ENCODE peak calls at places on chromosomes 13 and 19, in five cellular contexts. P, S, K, J and Z are unnamed samples.

GRCh38 chr19:1818549-1819195 is 6.6 kb upstream of the ATP8B3 start:
- DNase-seq in P (no peak), S (no peak), K (no peak), J (no peak), Z (no peak)

GRCh38 chr19:14433454-14434156 is 499 bp downstream of the PKN1 start:
- DNase-seq in P (no peak), S (peak), K (peak), J (peak), Z (no peak)

GRCh38 chr19:16039545-16039944 is 36.8 kb upstream of the TPM4 start:
- DNase-seq in P (no peak), S (no peak), K (no peak), J (no peak), Z (no peak)

GRCh38 chr19:14250870-14251269 is 44.9 kb upstream of the ADGRL1 start:
- DNase-seq in P (no peak), S (no peak), K (no peak), J (no peak), Z (no peak)

GRCh38 chr13:47794963-47795362 is 206.1 kb downstream of the SUCLA2 start:
- DNase-seq in P (no peak), S (no peak), K (no peak), J (peak), Z (no peak)

GRCh38 chr13:67042556-67042955 is 187.6 kb downstream of the PCDH9 start:
- DNase-seq in P (no peak), S (no peak), K (no peak), J (no peak), Z (no peak)

GRCh38 chr13:101916108-101916757 is 463.8 kb downstream of the ITGBL1 start:
- DNase-seq in P (peak), S (peak), K (no peak), J (no peak), Z (no peak)

GRCh38 chr19:12985049-12985776 is 10.1 kb upstream of the NFIX start:
- DNase-seq in P (no peak), S (peak), K (peak), J (no peak), Z (no peak)

GRCh38 chr19:37583340-37583739 is 11.3 kb downstream of the ZNF571 start:
- DNase-seq in P (no peak), S (no peak), K (no peak), J (peak), Z (no peak)

GRCh38 chr13:35164324-35164932 is 222.4 kb downstream of the NBEA start:
- DNase-seq in P (no peak), S (no peak), K (no peak), J (peak), Z (no peak)

GRCh38 chr19:29812080-29812880 is 489 bp downstream of the CCNE1 start:
- DNase-seq in P (peak), S (no peak), K (peak), J (peak), Z (no peak)

GRCh38 chr13:46339035-46339666 is 47.9 kb downstream of the RUBCNL start:
- DNase-seq in P (no peak), S (peak), K (no peak), J (no peak), Z (no peak)

GRCh38 chr13:70310720-70311119 is 202.5 kb upstream of the KLHL1 start:
- DNase-seq in P (no peak), S (peak), K (peak), J (peak), Z (peak)

GRCh38 chr13:99958402-99959126 is 13.0 kb downstream of the ZIC5 start:
- DNase-seq in P (no peak), S (no peak), K (no peak), J (no peak), Z (no peak)

GRCh38 chr19:12664406-12665280 is 1.9 kb downstream of the MAN2B1 start:
- DNase-seq in P (no peak), S (no peak), K (peak), J (peak), Z (no peak)

GRCh38 chr19:58562126-58563033 is 4.0 kb upstream of the UBE2M start:
- DNase-seq in P (peak), S (no peak), K (peak), J (no peak), Z (no peak)

GRCh38 chr13:59458908-59459579 is 704.7 kb downstream of the DIAPH3 start:
- DNase-seq in P (no peak), S (no peak), K (no peak), J (no peak), Z (no peak)

GRCh38 chr19:2446390-2446789 is 10.4 kb downstream of the LMNB2 start:
- DNase-seq in P (no peak), S (no peak), K (no peak), J (peak), Z (no peak)

GRCh38 chr19:7304200-7304599 is 10.0 kb upstream of the INSR start:
- DNase-seq in P (peak), S (peak), K (peak), J (no peak), Z (no peak)

GRCh38 chr13:113845055-113845454 is 18.8 kb downstream of the GAS6 start:
- DNase-seq in P (peak), S (no peak), K (no peak), J (no peak), Z (no peak)

GRCh38 chr13:39818953-39819352 is 163.5 kb downstream of the COG6 start:
- DNase-seq in P (no peak), S (peak), K (no peak), J (no peak), Z (no peak)

GRCh38 chr13:40432018-40432978 is 234.1 kb downstream of the FOXO1 start:
- DNase-seq in P (no peak), S (no peak), K (no peak), J (peak), Z (no peak)

GRCh38 chr19:46898731-46899130 is 37.9 kb downstream of the ARHGAP35 start:
- DNase-seq in P (no peak), S (peak), K (no peak), J (no peak), Z (no peak)

GRCh38 chr19:54094601-54095000 is 6.0 kb downstream of the OSCAR start:
- DNase-seq in P (peak), S (peak), K (no peak), J (no peak), Z (no peak)

GRCh38 chr19:10690351-10690781 is 10.9 kb upstream of the QTRT1 start:
- DNase-seq in P (no peak), S (peak), K (no peak), J (no peak), Z (no peak)

GRCh38 chr13:48646791-48647190 is 6.9 kb upstream of the CYSLTR2 start:
- DNase-seq in P (no peak), S (no peak), K (no peak), J (no peak), Z (no peak)

GRCh38 chr19:38355728-38356725 is 18.3 kb upstream of the PSMD8 start:
- DNase-seq in P (no peak), S (no peak), K (no peak), J (no peak), Z (no peak)

DNA sequence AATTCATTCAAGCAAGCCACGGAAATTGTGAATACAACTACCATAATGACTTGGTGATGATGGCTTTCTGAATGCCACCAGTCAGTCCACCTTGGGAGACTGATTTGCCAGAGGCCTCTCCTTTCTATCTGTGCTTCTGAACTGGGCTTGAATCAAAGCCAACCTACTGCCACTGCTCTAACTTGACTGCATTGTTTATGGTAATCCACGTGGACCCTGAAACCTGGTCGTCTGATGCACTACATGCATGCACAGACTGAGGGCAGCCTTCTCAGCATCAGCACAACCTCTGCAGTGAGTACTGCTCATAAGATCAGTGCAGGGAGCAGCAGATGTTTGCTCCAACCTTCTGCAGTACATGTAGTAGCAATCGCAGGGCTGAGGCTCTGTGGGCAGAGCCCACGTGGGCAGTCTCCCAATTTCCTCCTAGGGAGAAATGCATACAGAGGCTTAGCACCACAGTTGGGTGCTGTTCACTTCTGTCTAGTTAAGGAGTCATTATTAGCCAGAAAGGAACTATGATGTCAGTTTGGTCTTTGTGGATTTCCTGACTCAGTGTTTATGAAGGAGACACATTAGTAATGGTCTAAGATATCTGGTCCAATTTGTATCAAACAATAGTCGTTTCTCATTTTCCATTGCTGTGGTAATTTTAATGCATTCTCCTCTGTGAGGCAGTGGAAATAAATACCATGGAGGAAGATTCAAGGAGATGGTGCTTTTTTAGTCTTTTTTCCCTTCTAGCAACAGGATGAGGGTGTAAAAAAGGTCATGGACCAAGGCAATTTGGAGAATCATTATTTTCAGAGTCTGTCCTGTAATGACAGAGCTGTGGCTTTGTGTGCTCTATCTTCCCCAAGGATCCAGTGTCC is 82.5 kb downstream of the AKAP11 start:
- DNase-seq in P (no peak), S (no peak), K (no peak), J (peak), Z (peak)
- H3K27ac ChIP-seq in P (no peak), S (no peak), K (no peak), J (no peak), Z (no peak)

GRCh38 chr13:90276208-90276607 is 1071.3 kb upstream of the MIR17HG start:
- DNase-seq in P (no peak), S (no peak), K (no peak), J (no peak), Z (no peak)
- H3K27ac ChIP-seq in P (no peak), S (no peak), K (no peak), J (no peak), Z (no peak)

GRCh38 chr13:73865027-73865426 is 269.2 kb downstream of the KLF12 start:
- DNase-seq in P (no peak), S (no peak), K (no peak), J (no peak), Z (no peak)

GRCh38 chr13:73857106-73857505 is 277.1 kb downstream of the KLF12 start:
- DNase-seq in P (no peak), S (no peak), K (no peak), J (no peak), Z (no peak)

GRCh38 chr13:73860501-73860900 is 273.7 kb downstream of the KLF12 start:
- DNase-seq in P (no peak), S (no peak), K (no peak), J (no peak), Z (no peak)

GRCh38 chr13:73859841-73860240 is 274.4 kb downstream of the KLF12 start:
- DNase-seq in P (no peak), S (no peak), K (no peak), J (no peak), Z (no peak)

GRCh38 chr13:73861136-73861535 is 273.1 kb downstream of the KLF12 start:
- DNase-seq in P (no peak), S (no peak), K (no peak), J (no peak), Z (no peak)
- H3K27ac ChIP-seq in P (no peak), S (no peak), K (no peak), J (no peak), Z (no peak)

GRCh38 chr13:31755803-31756212 is 16.5 kb downstream of the RXFP2 start:
- DNase-seq in P (no peak), S (no peak), K (no peak), J (no peak), Z (no peak)
- H3K27ac ChIP-seq in P (no peak), S (no peak), K (no peak), J (no peak), Z (no peak)

GRCh38 chr13:76764429-76764828 is 121.8 kb downstream of the KCTD12 start:
- DNase-seq in P (peak), S (peak), K (peak), J (no peak), Z (no peak)
- H3K27ac ChIP-seq in P (no peak), S (peak), K (no peak), J (no peak), Z (no peak)

GRCh38 chr19:17832443-17833208 is 11.3 kb upstream of the INSL3 start:
- DNase-seq in P (no peak), S (no peak), K (no peak), J (no peak), Z (no peak)

GRCh38 chr19:17831419-17831888 is 10.1 kb upstream of the INSL3 start:
- DNase-seq in P (peak), S (no peak), K (no peak), J (no peak), Z (no peak)

GRCh38 chr19:17834350-17835181 is 13.2 kb downstream of the JAK3 start:
- DNase-seq in P (no peak), S (no peak), K (no peak), J (no peak), Z (no peak)

GRCh38 chr19:17829855-17830566 is 8.7 kb upstream of the INSL3 start:
- DNase-seq in P (no peak), S (peak), K (peak), J (no peak), Z (no peak)

DNA sequence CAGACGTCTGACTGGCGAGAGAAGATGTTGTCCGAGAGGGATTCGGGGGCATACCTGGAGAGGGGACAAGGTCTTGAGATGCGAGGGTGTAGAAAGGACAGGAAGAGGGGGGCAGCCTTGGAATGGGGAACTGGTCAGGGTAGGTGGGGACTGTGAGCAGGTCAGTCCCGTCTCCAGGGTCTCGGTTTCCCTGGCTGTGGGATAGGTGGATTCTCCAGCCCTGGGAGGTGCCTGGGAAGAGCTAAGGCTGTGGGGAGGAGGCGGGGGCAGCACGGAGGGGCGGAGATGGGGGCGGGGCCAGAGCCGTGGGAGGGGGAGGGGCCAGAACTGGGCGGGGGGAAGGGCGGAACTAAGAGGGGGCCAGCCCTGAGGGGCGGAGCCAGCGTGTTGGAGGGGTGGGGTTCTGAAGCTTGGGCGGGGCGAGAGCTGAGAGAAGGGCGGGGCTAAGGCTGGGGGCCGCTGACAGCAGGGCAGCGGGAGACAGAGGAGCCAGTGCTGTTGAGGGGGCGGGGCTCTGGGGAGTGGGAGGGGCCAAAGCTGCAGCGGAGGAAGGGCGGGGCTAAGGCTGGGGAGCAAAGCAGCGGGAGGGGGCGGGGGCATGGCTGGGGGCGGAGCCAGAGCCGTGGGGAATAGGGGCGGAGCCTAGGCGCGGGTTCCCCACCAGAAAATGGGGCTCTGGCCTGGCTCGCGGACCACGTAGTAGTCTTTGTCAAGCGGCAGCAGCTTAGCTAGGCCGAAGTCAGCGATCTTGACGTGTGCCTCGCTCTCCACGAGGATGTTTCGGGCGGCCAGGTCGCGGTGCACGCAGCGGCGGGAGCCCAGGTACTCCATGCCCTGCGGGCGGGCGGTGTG is 9.5 kb upstream of the INSL3 start:
- DNase-seq in P (peak), S (peak), K (peak), J (peak), Z (peak)
- H3K27ac ChIP-seq in P (no peak), S (peak), K (peak), J (no peak), Z (peak)

DNA sequence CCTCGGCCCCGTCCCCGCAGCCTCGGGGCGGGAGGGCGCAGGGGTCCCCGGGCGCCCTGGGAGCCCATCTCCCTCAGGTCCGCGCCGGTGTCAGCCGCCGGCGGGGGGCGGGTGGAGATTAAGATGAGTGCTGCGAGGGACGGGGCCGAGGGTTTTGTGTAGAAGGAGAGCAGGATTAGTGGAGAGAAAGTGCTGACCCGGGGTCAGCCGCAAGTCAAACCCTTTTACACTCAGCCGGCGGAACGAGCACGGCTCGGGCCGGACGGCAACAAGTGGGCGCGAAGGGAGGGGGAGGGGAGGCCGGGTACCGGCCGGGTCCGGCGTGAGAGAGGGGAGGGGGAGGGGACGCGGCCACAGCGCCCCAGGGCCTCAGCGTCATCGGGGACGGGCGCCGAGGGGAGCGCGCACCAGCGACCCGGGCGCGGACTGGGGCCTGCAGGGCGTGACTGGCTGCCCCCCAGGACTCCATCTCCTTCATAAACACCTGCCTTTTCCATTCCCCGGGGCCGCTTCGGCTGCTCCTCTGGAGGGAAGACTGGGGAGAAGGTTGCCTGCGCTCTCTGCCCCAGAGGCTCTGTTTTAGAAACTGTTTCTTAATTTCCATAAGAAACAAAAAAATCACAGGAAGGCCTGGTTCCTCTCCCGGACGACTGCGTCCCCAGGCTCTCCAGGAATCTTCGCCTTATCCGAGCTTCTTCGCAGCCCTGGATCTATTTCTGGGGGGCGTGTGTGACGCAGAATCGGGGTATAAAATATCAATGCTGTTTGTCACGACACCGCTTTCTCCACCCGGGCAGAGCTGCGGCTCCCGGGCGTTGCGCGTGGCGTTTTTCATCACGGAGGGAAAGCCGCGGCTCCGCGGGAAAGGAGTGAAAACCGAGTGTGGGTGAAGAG is 6.5 kb downstream of the SOX1 start:
- DNase-seq in P (no peak), S (no peak), K (no peak), J (no peak), Z (no peak)
- H3K27ac ChIP-seq in P (no peak), S (peak), K (no peak), J (no peak), Z (no peak)

DNA sequence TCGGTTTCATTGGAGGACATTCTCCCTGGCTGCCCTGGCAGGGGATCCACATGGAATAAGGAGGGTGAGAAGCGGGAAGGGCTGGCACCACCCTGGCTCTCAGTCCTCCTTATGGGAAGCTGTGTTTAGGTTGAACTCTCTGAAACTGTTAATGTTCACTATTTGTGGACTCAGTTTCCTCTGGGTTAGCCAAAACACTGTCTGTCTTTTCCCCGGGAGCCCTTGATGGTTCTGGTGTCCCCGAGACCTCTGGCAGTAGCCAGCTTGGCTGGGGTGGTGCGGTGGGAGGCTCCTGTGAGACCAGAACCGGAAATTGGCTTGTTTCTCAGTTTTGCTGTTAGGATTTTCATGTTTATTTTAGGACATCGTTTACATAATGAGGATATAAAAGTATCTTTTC is 48.3 kb upstream of the TEX29 start:
- DNase-seq in P (no peak), S (no peak), K (no peak), J (no peak), Z (no peak)
- H3K27ac ChIP-seq in P (no peak), S (no peak), K (no peak), J (no peak), Z (no peak)

GRCh38 chr19:43784981-43785808 is 4.4 kb upstream of the KCNN4 start:
- DNase-seq in P (peak), S (peak), K (peak), J (peak), Z (no peak)
- H3K27ac ChIP-seq in P (no peak), S (no peak), K (peak), J (peak), Z (peak)

GRCh38 chr19:17682273-17682672 is 5.9 kb downstream of the UNC13A start:
- DNase-seq in P (no peak), S (no peak), K (no peak), J (no peak), Z (no peak)
- H3K27ac ChIP-seq in P (no peak), S (no peak), K (no peak), J (no peak), Z (no peak)